ENCODE peak calls at places on chromosome 5, in four cellular contexts. N is ovary, Y is aorta, W is thoracic aorta. T is an unnamed sample. For H3K27me3, the result is how much of the 10 kb centered on the place peaks cover.

GRCh38 chr5:66908230-66908629 is 288.4 kb downstream of the CD180 start:
- DNase-seq in N (no peak), Y (no peak), W (no peak), T (no peak)

GRCh38 chr5:149265559-149265958 is 6.1 kb upstream of the AFAP1L1 start:
- DNase-seq in N (no peak), Y (no peak), W (no peak), T (no peak)

GRCh38 chr5:67648201-67648671 is 451.6 kb upstream of the CD180 start:
- DNase-seq in N (peak), Y (peak), W (no peak), T (peak)

GRCh38 chr5:77280036-77280435 is 69.6 kb downstream of the PDE8B start:
- DNase-seq in N (no peak), Y (no peak), W (no peak), T (no peak)

GRCh38 chr5:44389410-44389879 is at the start of gene FGF10:
- DNase-seq in N (peak), Y (peak), W (no peak), T (peak)

GRCh38 chr5:39211773-39212172 is 7.6 kb downstream of the FYB1 start:
- DNase-seq in N (no peak), Y (no peak), W (no peak), T (no peak)

GRCh38 chr5:176902102-176902814 is 3.1 kb upstream of the HK3 start:
- DNase-seq in N (no peak), Y (no peak), W (no peak), T (no peak)

GRCh38 chr5:39414429-39414828 is 10.4 kb downstream of the DAB2 start:
- DNase-seq in N (no peak), Y (no peak), W (no peak), T (no peak)

GRCh38 chr5:175847503-175847902 is 23.9 kb upstream of the CPLX2 start:
- DNase-seq in N (no peak), Y (no peak), W (no peak), T (no peak)

GRCh38 chr5:2052687-2053086 is 170.0 kb upstream of the IRX4 start:
- DNase-seq in N (no peak), Y (no peak), W (no peak), T (no peak)

GRCh38 chr5:42950466-42951168 is 89.5 kb downstream of the ANXA2R start:
- DNase-seq in N (peak), Y (peak), W (peak), T (peak)

GRCh38 chr5:38265546-38266179 is 7.3 kb downstream of the EGFLAM start:
- DNase-seq in N (peak), Y (no peak), W (no peak), T (no peak)

GRCh38 chr5:120464627-120465280 is 654 bp downstream of the PRR16 start:
- DNase-seq in N (peak), Y (peak), W (no peak), T (peak)

GRCh38 chr5:308672-309271 is 12.7 kb upstream of the AHRR start:
- DNase-seq in N (no peak), Y (peak), W (no peak), T (no peak)

GRCh38 chr5:107378218-107378899 is 292.4 kb downstream of the EFNA5 start:
- DNase-seq in N (no peak), Y (no peak), W (no peak), T (no peak)

GRCh38 chr5:136811086-136811485 is 445.7 kb upstream of the TRPC7 start:
- DNase-seq in N (no peak), Y (no peak), W (no peak), T (no peak)

GRCh38 chr5:83653669-83654068 is 67.0 kb downstream of the HAPLN1 start:
- DNase-seq in N (peak), Y (no peak), W (no peak), T (no peak)

GRCh38 chr5:32201140-32201539 is 27.0 kb upstream of the GOLPH3 start:
- DNase-seq in N (no peak), Y (no peak), W (no peak), T (no peak)

GRCh38 chr5:1374680-1375055 is 29.8 kb upstream of the CLPTM1L start:
- DNase-seq in N (no peak), Y (peak), W (no peak), T (no peak)

GRCh38 chr5:64977779-64978178 is 209.0 kb downstream of the CWC27 start:
- DNase-seq in N (no peak), Y (peak), W (no peak), T (no peak)

GRCh38 chr5:151427258-151427657 is 20.1 kb upstream of the SLC36A1 start:
- DNase-seq in N (no peak), Y (no peak), W (no peak), T (no peak)

GRCh38 chr5:150286820-150287219 is 2.8 kb downstream of the CAMK2A start:
- DNase-seq in N (no peak), Y (peak), W (no peak), T (no peak)

GRCh38 chr5:55667938-55668337 is 44.2 kb downstream of the SLC38A9 start:
- DNase-seq in N (no peak), Y (no peak), W (no peak), T (no peak)

GRCh38 chr5:74140409-74140808 is 500.1 kb downstream of the ENC1 start:
- DNase-seq in N (no peak), Y (no peak), W (no peak), T (no peak)

GRCh38 chr5:105167092-105167491 is 1604.5 kb upstream of the NUDT12 start:
- DNase-seq in N (no peak), Y (no peak), W (no peak), T (no peak)

GRCh38 chr5:62606878-62607277 is 28.3 kb downstream of the LRRC70 start:
- DNase-seq in N (no peak), Y (no peak), W (no peak), T (no peak)

GRCh38 chr5:95794070-95794516 is 28.4 kb downstream of the GLRX start:
- DNase-seq in N (no peak), Y (no peak), W (no peak), T (no peak)

GRCh38 chr5:95959964-95960801 is 1.5 kb downstream of the ELL2 start:
- DNase-seq in N (no peak), Y (no peak), W (no peak), T (no peak)

GRCh38 chr5:38636626-38637025 is 80.2 kb upstream of the LIFR start:
- DNase-seq in N (no peak), Y (no peak), W (no peak), T (no peak)

GRCh38 chr5:35803221-35803651 is 53.5 kb upstream of the IL7R start:
- DNase-seq in N (peak), Y (no peak), W (no peak), T (no peak)

GRCh38 chr5:1181451-1182359 is 19.7 kb upstream of the SLC6A19 start:
- DNase-seq in N (no peak), Y (peak), W (no peak), T (no peak)

GRCh38 chr5:90142531-90142930 is 267.0 kb downstream of the CETN3 start:
- DNase-seq in N (no peak), Y (no peak), W (no peak), T (no peak)

GRCh38 chr5:90144625-90145327 is 264.8 kb downstream of the CETN3 start:
- DNase-seq in N (no peak), Y (no peak), W (no peak), T (no peak)
- H3K27me3 ChIP-seq in N (under half), Y (under half), W (under half), T (under half)

GRCh38 chr5:3534997-3535396 is 60.6 kb upstream of the IRX1 start:
- DNase-seq in N (no peak), Y (no peak), W (no peak), T (no peak)
- H3K27me3 ChIP-seq in N (under half), Y (under half), W (under half), T (under half)

GRCh38 chr5:112957970-112958773 is 18.4 kb upstream of the DCP2 start:
- DNase-seq in N (peak), Y (peak), W (no peak), T (peak)
- H3K27me3 ChIP-seq in N (under half), Y (under half), W (under half), T (under half)

GRCh38 chr5:93598997-93599371 is 16.0 kb downstream of the NR2F1 start:
- DNase-seq in N (no peak), Y (no peak), W (no peak), T (no peak)
- H3K27me3 ChIP-seq in N (under half), Y (under half), W (under half), T (half or more)

GRCh38 chr5:6394429-6395101 is 16.2 kb upstream of the MED10 start:
- DNase-seq in N (no peak), Y (no peak), W (no peak), T (no peak)

GRCh38 chr5:6395102-6395445 is 16.7 kb upstream of the MED10 start:
- DNase-seq in N (no peak), Y (no peak), W (no peak), T (no peak)

GRCh38 chr5:6395621-6396020 is 17.3 kb upstream of the MED10 start:
- DNase-seq in N (no peak), Y (no peak), W (no peak), T (no peak)

GRCh38 chr5:6392571-6392970 is 14.2 kb upstream of the MED10 start:
- DNase-seq in N (no peak), Y (no peak), W (no peak), T (no peak)

DNA sequence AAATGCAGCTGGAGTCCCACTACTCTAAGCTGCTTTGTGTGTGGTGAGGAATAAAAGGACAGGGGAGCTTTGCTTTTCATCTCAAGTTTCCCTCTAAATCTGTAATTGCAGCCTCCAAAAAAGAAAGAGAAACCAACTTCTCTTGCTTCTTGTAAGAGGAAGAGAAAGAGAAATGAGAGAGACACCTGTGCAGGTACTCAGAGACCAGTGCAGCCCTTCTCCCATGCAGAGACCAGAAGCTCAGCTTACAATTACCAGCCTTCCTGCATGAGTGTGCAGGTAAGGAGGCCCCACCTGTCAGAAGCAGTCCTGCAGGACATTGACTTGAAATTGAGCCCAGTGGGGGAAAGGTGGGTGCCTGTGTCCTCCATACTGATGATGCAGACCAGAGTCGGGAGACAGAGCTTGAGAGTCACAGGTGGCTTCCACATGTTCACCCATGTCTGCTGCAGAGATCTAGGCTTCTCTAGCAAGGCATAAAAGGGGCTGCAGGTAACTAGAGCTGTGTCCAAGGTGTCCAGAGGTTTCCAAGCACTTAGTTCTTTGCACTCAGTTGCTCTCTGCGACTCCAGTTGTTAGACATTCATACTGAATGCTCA is 15.3 kb upstream of the MED10 start:
- DNase-seq in N (no peak), Y (no peak), W (no peak), T (no peak)
- H3K27me3 ChIP-seq in N (under half), Y (under half), W (under half), T (under half)